ENCODE peak calls at places on chromosomes 4 and X, in eight cellular contexts. N is endodermal cell, C is cardiac muscle cell, Z is AG04449, D is neural crest cell, J is WTC11, O is AG10803, T is mammary epithelial cell. Q is an unnamed sample.

GRCh38 chr4:152850377-152850776 is 70.6 kb downstream of the ARFIP1 start:
- DNase-seq in N (peak), C (peak), Z (no peak), D (no peak), J (peak), O (peak), T (peak), Q (no peak)

GRCh38 chr4:60201052-60201673 is 999.0 kb upstream of the ADGRL3 start:
- DNase-seq in N (peak), C (peak), Z (no peak), D (peak), J (peak), O (peak), T (peak), Q (peak)

GRCh38 chrX:108139303-108139702 is 47.7 kb downstream of the ATG4A start:
- DNase-seq in N (peak), C (no peak), Z (no peak), D (no peak), J (peak), O (no peak), T (no peak), Q (no peak)

GRCh38 chr4:164768516-164768915 is 14.6 kb downstream of the SMIM31 start:
- DNase-seq in N (no peak), C (no peak), Z (no peak), D (no peak), J (no peak), O (peak), T (no peak), Q (no peak)

GRCh38 chr4:81031389-81032173 is 1.1 kb downstream of the BMP3 start:
- DNase-seq in N (peak), C (no peak), Z (no peak), D (no peak), J (peak), O (no peak), T (no peak), Q (peak)

GRCh38 chr4:182307746-182308145 is 64.5 kb downstream of the TENM3 start:
- DNase-seq in N (no peak), C (no peak), Z (peak), D (no peak), J (no peak), O (peak), T (peak), Q (peak)

GRCh38 chr4:100286601-100287000 is 96.3 kb upstream of the DDIT4L start:
- DNase-seq in N (peak), C (no peak), Z (no peak), D (no peak), J (peak), O (no peak), T (no peak), Q (no peak)

GRCh38 chr4:173509031-173510001 is 20.7 kb downstream of the HAND2 start:
- DNase-seq in N (peak), C (peak), Z (no peak), D (peak), J (no peak), O (peak), T (no peak), Q (peak)

GRCh38 chr4:151644625-151645024 is 116.2 kb downstream of the GATB start:
- DNase-seq in N (peak), C (peak), Z (no peak), D (peak), J (peak), O (no peak), T (no peak), Q (peak)

GRCh38 chr4:174244441-174244840 is 39.0 kb downstream of the FBXO8 start:
- DNase-seq in N (no peak), C (no peak), Z (no peak), D (no peak), J (no peak), O (peak), T (peak), Q (no peak)

GRCh38 chr4:148800943-148801342 is 358.7 kb upstream of the NR3C2 start:
- DNase-seq in N (no peak), C (no peak), Z (no peak), D (no peak), J (no peak), O (peak), T (no peak), Q (no peak)

GRCh38 chr4:86959588-86960500 is 25.0 kb downstream of the AFF1 start:
- DNase-seq in N (peak), C (peak), Z (no peak), D (no peak), J (peak), O (no peak), T (no peak), Q (no peak)

GRCh38 chr4:39686997-39687396 is 10.9 kb upstream of the UBE2K start:
- DNase-seq in N (no peak), C (no peak), Z (no peak), D (no peak), J (no peak), O (no peak), T (no peak), Q (no peak)

GRCh38 chrX:13091111-13091765 is 46.8 kb upstream of the FAM9C start:
- DNase-seq in N (no peak), C (no peak), Z (no peak), D (no peak), J (no peak), O (no peak), T (no peak), Q (no peak)

GRCh38 chr4:37604464-37604863 is 81.7 kb downstream of the RELL1 start:
- DNase-seq in N (no peak), C (no peak), Z (no peak), D (no peak), J (no peak), O (peak), T (peak), Q (no peak)

GRCh38 chr4:53840643-53841042 is 223.8 kb downstream of the CHIC2 start:
- DNase-seq in N (no peak), C (no peak), Z (no peak), D (no peak), J (no peak), O (no peak), T (peak), Q (no peak)

GRCh38 chr4:142615324-142615665 is 230.8 kb downstream of the INPP4B start:
- DNase-seq in N (no peak), C (no peak), Z (no peak), D (no peak), J (no peak), O (peak), T (peak), Q (no peak)

GRCh38 chr4:24169956-24170355 is 280.1 kb upstream of the PPARGC1A start:
- DNase-seq in N (no peak), C (no peak), Z (no peak), D (no peak), J (no peak), O (no peak), T (no peak), Q (no peak)

GRCh38 chr4:37970702-37971101 is 10.5 kb downstream of the PTTG2 start:
- DNase-seq in N (peak), C (peak), Z (no peak), D (no peak), J (peak), O (peak), T (peak), Q (peak)

GRCh38 chrX:75421688-75422087 is 101.1 kb downstream of the ZDHHC15 start:
- DNase-seq in N (no peak), C (no peak), Z (no peak), D (no peak), J (no peak), O (no peak), T (no peak), Q (no peak)

GRCh38 chr4:8703857-8704495 is 111.4 kb downstream of the CPZ start:
- DNase-seq in N (peak), C (no peak), Z (no peak), D (no peak), J (peak), O (no peak), T (no peak), Q (peak)

GRCh38 chr4:62709618-62710252 is 1509.6 kb downstream of the ADGRL3 start:
- DNase-seq in N (no peak), C (peak), Z (no peak), D (peak), J (no peak), O (no peak), T (peak), Q (peak)

GRCh38 chr4:128385683-128386304 is 98.2 kb upstream of the PGRMC2 start:
- DNase-seq in N (no peak), C (no peak), Z (no peak), D (no peak), J (no peak), O (peak), T (peak), Q (no peak)

GRCh38 chr4:108637856-108638255 is 12.5 kb upstream of the OSTC start:
- DNase-seq in N (no peak), C (no peak), Z (no peak), D (no peak), J (no peak), O (peak), T (no peak), Q (no peak)

GRCh38 chr4:165433529-165433928 is 54.7 kb downstream of the CPE start:
- DNase-seq in N (no peak), C (no peak), Z (no peak), D (no peak), J (no peak), O (no peak), T (no peak), Q (no peak)

GRCh38 chrX:153595387-153595786 is 3.6 kb downstream of the CCNQ start:
- DNase-seq in N (no peak), C (no peak), Z (no peak), D (no peak), J (no peak), O (no peak), T (no peak), Q (no peak)

GRCh38 chr4:18695733-18696527 is 674.4 kb upstream of the LCORL start:
- DNase-seq in N (peak), C (no peak), Z (no peak), D (no peak), J (peak), O (no peak), T (no peak), Q (no peak)
- TF ChIP-seq CTCF in N (peak), C (no peak), Z (no peak), D (no peak), J (no peak), O (no peak), T (no peak), Q (no peak)

DNA sequence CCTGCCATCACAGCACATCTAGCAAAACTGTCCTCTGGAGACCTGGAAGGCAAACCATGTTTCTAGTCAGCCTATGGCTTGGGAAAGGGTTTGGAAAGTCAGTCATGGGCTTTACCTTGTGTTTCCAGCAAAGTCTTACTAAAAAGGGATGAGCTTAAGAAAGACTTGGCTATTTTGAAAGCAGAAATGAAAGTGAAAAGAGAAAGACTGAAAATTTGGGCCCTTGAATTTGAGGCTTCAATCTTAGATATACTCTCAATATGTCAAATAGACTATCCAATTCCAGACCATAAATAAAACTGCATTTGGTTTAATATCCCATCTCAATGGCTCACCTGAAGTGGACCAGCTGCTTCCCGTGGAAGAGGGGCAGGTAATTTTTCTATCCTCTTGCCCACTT is 127.9 kb downstream of the ZNF330 start:
- DNase-seq in N (no peak), C (no peak), Z (no peak), D (no peak), J (no peak), O (no peak), T (no peak), Q (no peak)
- TF ChIP-seq CTCF in N (no peak), C (no peak), Z (no peak), D (no peak), J (no peak), O (no peak), T (no peak), Q (no peak)

GRCh38 chrX:24150051-24150790 is 692 bp downstream of the ZFX start:
- DNase-seq in N (peak), C (peak), Z (no peak), D (peak), J (peak), O (peak), T (peak), Q (peak)
- TF ChIP-seq CTCF in N (peak), C (peak), Z (peak), D (peak), J (no peak), O (peak), T (peak), Q (peak)

DNA sequence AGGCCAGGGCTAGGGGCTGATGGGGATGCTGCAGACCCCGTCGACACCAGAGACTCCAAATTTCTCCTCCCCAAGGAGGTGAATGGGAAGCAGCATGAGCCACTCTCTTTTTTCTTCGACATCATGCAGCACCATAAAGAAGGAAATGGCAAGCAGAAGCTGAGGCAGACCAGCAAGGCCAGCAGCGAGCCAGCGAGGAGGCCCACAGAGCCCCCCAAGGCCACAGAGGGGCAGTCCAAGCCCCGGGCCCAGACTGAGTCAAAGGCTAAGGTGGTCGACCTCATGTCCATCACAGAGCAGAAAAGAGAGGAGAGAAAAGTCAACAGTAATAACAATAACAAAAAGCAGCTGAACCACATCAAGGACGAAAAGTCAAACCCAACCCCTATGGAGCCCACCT is 56.1 kb downstream of the TNIP2 start:
- DNase-seq in N (no peak), C (no peak), Z (no peak), D (no peak), J (no peak), O (no peak), T (no peak), Q (no peak)
- TF ChIP-seq CTCF in N (no peak), C (no peak), Z (no peak), D (no peak), J (no peak), O (no peak), T (no peak), Q (no peak)

GRCh38 chr4:15868816-15869413 is 69.6 kb downstream of the FGFBP1 start:
- DNase-seq in N (no peak), C (no peak), Z (no peak), D (no peak), J (no peak), O (no peak), T (no peak), Q (no peak)

GRCh38 chr4:15870079-15870478 is 68.5 kb downstream of the FGFBP1 start:
- DNase-seq in N (no peak), C (no peak), Z (no peak), D (no peak), J (no peak), O (no peak), T (no peak), Q (peak)

GRCh38 chr4:15864771-15865566 is 73.6 kb downstream of the FGFBP1 start:
- DNase-seq in N (no peak), C (no peak), Z (no peak), D (no peak), J (no peak), O (peak), T (no peak), Q (no peak)

GRCh38 chr4:15870921-15871664 is 67.4 kb downstream of the FGFBP1 start:
- DNase-seq in N (no peak), C (no peak), Z (no peak), D (no peak), J (no peak), O (no peak), T (no peak), Q (no peak)

GRCh38 chr4:15868065-15868464 is 70.5 kb downstream of the FGFBP1 start:
- DNase-seq in N (no peak), C (no peak), Z (no peak), D (no peak), J (no peak), O (no peak), T (no peak), Q (no peak)
- TF ChIP-seq CTCF in N (no peak), C (no peak), Z (no peak), D (no peak), J (no peak), O (no peak), T (peak), Q (no peak)

GRCh38 chr4:74794341-74794801 is at the start of gene BTC:
- DNase-seq in N (peak), C (peak), Z (no peak), D (peak), J (peak), O (no peak), T (peak), Q (peak)
- TF ChIP-seq CTCF in N (peak), C (peak), Z (no peak), D (peak), J (no peak), O (peak), T (peak), Q (no peak)

GRCh38 chr4:17580969-17581368 is 4.0 kb downstream of the LAP3 start:
- DNase-seq in N (no peak), C (no peak), Z (no peak), D (no peak), J (no peak), O (peak), T (peak), Q (no peak)

GRCh38 chr4:17577660-17578481 is 873 bp downstream of the LAP3 start:
- DNase-seq in N (peak), C (peak), Z (no peak), D (no peak), J (peak), O (peak), T (peak), Q (peak)

GRCh38 chr4:17578482-17578891 is 1.5 kb downstream of the LAP3 start:
- DNase-seq in N (no peak), C (no peak), Z (no peak), D (no peak), J (no peak), O (no peak), T (no peak), Q (no peak)

GRCh38 chr4:17574206-17574605 is 2.8 kb upstream of the LAP3 start:
- DNase-seq in N (no peak), C (no peak), Z (no peak), D (no peak), J (no peak), O (no peak), T (no peak), Q (no peak)

GRCh38 chr4:17576932-17577659 is at the start of gene LAP3:
- DNase-seq in N (peak), C (peak), Z (peak), D (peak), J (peak), O (peak), T (peak), Q (peak)
- TF ChIP-seq CTCF in N (no peak), C (no peak), Z (no peak), D (no peak), J (no peak), O (no peak), T (no peak), Q (no peak)

DNA sequence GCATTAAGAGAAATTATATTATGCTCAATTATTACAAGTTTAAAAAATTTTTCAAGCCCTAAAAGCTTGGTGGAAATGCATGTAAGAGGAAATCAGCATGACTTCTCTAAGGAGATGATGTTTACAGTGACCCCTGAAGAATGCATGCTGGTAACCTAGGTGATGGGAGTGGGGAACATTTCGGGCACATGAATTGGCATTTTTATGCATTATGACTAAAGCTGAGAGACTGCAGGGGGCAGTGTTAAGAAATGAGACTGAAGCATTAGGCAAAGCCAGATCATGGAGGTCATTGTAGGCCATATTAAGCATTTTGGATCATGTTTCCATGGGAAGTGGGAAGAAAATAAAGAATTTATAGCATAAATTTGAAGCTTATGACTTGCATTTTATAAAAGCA is 421.3 kb downstream of the FAT4 start:
- DNase-seq in N (peak), C (no peak), Z (no peak), D (no peak), J (no peak), O (peak), T (no peak), Q (no peak)
- TF ChIP-seq CTCF in N (peak), C (peak), Z (no peak), D (no peak), J (no peak), O (peak), T (no peak), Q (no peak)